ENCODE peak calls at places on chromosomes 2 and 18, in six cellular contexts. Z is tibial nerve, Q is progenitor cell of endocrine pancreas, N is GM13976, B is brain microvascular endothelial cell, T is RWPE1. E is an unnamed sample.

GRCh38 chr2:38740851-38741541 is 10.2 kb downstream of the SRSF7 start:
- DNase-seq in Z (no peak), Q (no peak), N (no peak), B (no peak), T (no peak), E (no peak)

GRCh38 chr18:63879684-63880083 is 7.8 kb upstream of the SERPINB2 start:
- DNase-seq in Z (no peak), Q (no peak), N (no peak), B (peak; percentile 54), T (no peak), E (no peak)

GRCh38 chr2:10080536-10081304 is 509 bp upstream of the CYS1 start:
- DNase-seq in Z (no peak), Q (no peak), N (peak; percentile 80), B (no peak), T (no peak), E (peak; percentile 46)

GRCh38 chr2:128684523-128684922 is 365.9 kb upstream of the HS6ST1 start:
- DNase-seq in Z (no peak), Q (no peak), N (no peak), B (no peak), T (no peak), E (no peak)

GRCh38 chr2:14720319-14720718 is 87.8 kb downstream of the LRATD1 start:
- DNase-seq in Z (no peak), Q (no peak), N (no peak), B (no peak), T (peak; percentile 20), E (no peak)

GRCh38 chr18:32548688-32549087 is 78.0 kb upstream of the GAREM1 start:
- DNase-seq in Z (no peak), Q (no peak), N (no peak), B (no peak), T (no peak), E (no peak)

GRCh38 chr18:13437034-13437433 is 218.5 kb downstream of the LDLRAD4 start:
- DNase-seq in Z (no peak), Q (no peak), N (no peak), B (no peak), T (no peak), E (peak; percentile 27)

GRCh38 chr2:98377569-98377968 is 31.3 kb downstream of the CNGA3 start:
- DNase-seq in Z (no peak), Q (no peak), N (no peak), B (no peak), T (no peak), E (no peak)

GRCh38 chr2:26807788-26808460 is 22.1 kb downstream of the CENPA start:
- DNase-seq in Z (no peak), Q (no peak), N (no peak), B (no peak), T (no peak), E (no peak)

GRCh38 chr2:68653034-68653433 is 9.7 kb downstream of the PROKR1 start:
- DNase-seq in Z (no peak), Q (no peak), N (no peak), B (no peak), T (no peak), E (peak; percentile 51)

GRCh38 chr18:23453657-23454011 is 547 bp downstream of the RIOK3 start:
- DNase-seq in Z (no peak), Q (no peak), N (peak; percentile 25), B (peak; percentile 45), T (peak; percentile 78), E (no peak)

GRCh38 chr2:238165288-238165921 is 6.6 kb downstream of the ERFE start:
- DNase-seq in Z (no peak), Q (no peak), N (no peak), B (no peak), T (no peak), E (no peak)

GRCh38 chr2:164126960-164127359 is 391.2 kb upstream of the FIGN start:
- DNase-seq in Z (no peak), Q (no peak), N (no peak), B (no peak), T (no peak), E (no peak)

GRCh38 chr2:182521453-182522427 is 94.9 kb upstream of the PDE1A start:
- DNase-seq in Z (no peak), Q (no peak), N (no peak), B (no peak), T (no peak), E (no peak)

GRCh38 chr2:171160630-171161424 is at the start of gene TLK1:
- DNase-seq in Z (peak; percentile 40), Q (peak; percentile 56), N (peak; percentile 86), B (peak; percentile 41), T (peak; percentile 73), E (peak; percentile 73)

GRCh38 chr18:34807106-34807796 is 97.2 kb downstream of the DTNA start:
- DNase-seq in Z (no peak), Q (no peak), N (no peak), B (no peak), T (no peak), E (no peak)

GRCh38 chr2:182456784-182457183 is 29.9 kb upstream of the PDE1A start:
- DNase-seq in Z (no peak), Q (no peak), N (no peak), B (peak; percentile 5), T (no peak), E (no peak)

GRCh38 chr2:232240896-232241295 is 137.7 kb upstream of the ALPP start:
- DNase-seq in Z (no peak), Q (no peak), N (no peak), B (no peak), T (no peak), E (no peak)

GRCh38 chr2:53088062-53088461 is 679.5 kb upstream of the CHAC2 start:
- DNase-seq in Z (no peak), Q (no peak), N (no peak), B (no peak), T (no peak), E (no peak)

GRCh38 chr2:31054383-31054782 is 83.9 kb downstream of the GALNT14 start:
- DNase-seq in Z (no peak), Q (no peak), N (no peak), B (no peak), T (no peak), E (no peak)

GRCh38 chr2:18178736-18179349 is 300.4 kb downstream of the KCNS3 start:
- DNase-seq in Z (no peak), Q (no peak), N (peak; percentile 45), B (peak; percentile 48), T (peak; percentile 41), E (peak; percentile 48)

GRCh38 chr2:234661146-234661545 is 164.3 kb upstream of the ARL4C start:
- DNase-seq in Z (no peak), Q (no peak), N (no peak), B (no peak), T (no peak), E (no peak)

DNA sequence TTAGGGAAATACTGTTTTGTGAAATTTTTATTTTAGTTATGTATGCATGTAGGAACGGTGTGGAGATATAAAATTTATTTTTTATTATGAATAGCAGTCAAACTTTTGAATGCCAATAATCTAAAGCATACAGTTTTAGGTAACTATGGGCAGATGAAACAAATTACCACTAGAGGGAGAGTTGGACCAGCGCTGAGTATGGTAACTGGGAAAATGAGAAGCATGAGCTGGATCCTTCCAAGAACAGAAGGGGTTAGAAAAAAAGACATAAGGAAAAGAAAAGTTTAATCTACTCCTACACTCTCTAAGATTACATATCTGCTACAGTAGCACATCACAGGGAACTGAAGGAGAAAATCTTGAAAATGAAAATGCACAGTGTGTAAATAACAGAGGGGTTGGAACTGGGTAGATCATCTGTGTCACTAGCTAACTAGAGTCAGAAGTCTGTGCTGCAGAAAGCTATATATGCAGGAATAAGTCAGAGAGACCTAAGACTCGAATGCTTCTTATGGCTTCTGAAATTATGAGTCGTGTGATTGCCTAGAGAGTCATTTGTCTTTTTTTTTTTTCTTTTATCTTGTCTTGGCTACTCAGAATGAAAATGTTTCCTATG is 15.6 kb downstream of the REG3G start:
- DNase-seq in Z (no peak), Q (no peak), N (no peak), B (no peak), T (peak; percentile 19), E (no peak)
- TF ChIP-seq CTCF in Z (peak; percentile 52), Q (peak; percentile 77), N (no peak), B (no peak), T (peak; percentile 22), E (no peak)

GRCh38 chr2:81194176-81194575 is 889.6 kb upstream of the LRRTM1 start:
- DNase-seq in Z (no peak), Q (no peak), N (no peak), B (no peak), T (no peak), E (no peak)
- TF ChIP-seq CTCF in Z (no peak), Q (no peak), N (no peak), B (no peak), T (no peak), E (no peak)

DNA sequence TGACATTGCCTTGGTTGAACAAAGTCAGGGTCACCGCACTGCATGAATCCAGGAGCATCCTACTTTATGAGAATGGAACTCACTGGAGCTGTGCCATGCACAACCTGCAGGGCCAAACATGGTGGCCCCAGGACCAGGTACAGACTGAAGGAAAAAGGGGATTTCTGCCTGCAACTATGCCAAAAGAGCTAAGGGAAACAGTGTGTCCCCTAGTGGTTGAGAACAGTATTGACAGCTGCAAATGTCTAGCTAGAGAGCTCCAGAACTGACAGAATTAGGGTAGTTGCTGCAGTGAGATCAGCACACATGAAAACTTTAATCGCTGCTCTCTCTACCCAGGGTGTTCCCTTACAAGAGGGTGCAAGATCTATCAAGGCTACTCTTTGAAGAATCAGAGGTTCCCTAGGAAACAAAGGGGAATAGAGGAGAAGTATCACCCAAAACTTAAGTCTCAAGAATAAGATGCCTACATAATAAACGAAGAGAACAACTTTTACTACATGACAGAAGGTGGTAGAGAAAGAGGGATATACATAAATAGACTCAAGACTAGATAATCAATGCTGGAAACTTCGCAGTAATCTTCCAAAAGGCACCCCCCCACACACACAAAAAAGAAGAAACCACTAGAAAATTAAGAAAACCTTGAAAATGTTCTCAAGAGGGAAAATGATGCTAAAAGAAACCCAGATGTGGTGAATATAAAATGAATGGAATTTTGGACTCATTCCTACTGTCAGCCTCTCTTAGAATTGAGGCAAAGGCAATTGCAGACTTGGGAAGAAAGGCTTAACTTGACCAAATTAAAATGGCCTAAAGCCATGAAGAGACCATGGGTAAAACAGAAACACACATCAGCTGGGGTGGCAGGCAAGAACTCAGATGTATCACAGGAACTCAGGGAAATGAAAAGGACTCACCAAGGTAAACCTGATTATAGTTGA is 43.7 kb upstream of the IHH start:
- DNase-seq in Z (no peak), Q (no peak), N (peak; percentile 75), B (peak; percentile 42), T (peak; percentile 16), E (peak; percentile 30)
- TF ChIP-seq CTCF in Z (no peak), Q (peak; percentile 73), N (peak; percentile 50), B (peak; percentile 91), T (peak; percentile 51), E (peak; percentile 82)

GRCh38 chr18:29512761-29513160 is 1335.8 kb upstream of the CDH2 start:
- DNase-seq in Z (no peak), Q (no peak), N (no peak), B (no peak), T (no peak), E (no peak)
- TF ChIP-seq CTCF in Z (no peak), Q (no peak), N (no peak), B (no peak), T (no peak), E (no peak)

DNA sequence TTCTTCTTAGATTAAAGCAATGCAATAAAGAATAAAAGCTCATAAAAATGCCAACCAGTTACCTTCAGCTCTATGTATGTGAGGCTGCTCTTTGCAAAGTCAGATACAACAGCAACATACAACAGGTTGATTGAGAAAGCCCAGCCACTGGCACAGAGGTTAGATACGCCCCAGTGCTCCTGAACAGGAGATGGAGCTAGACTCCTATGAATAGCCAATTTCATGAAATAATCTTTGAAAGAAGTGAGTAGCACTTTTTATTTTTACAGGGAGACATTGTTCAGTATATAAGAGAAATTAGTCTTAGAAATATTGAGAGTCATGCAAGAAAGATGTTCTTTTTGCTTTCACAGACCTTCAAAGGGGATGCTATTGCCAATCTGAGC is 362.4 kb upstream of the MEX3C start:
- DNase-seq in Z (no peak), Q (no peak), N (no peak), B (no peak), T (no peak), E (no peak)
- TF ChIP-seq CTCF in Z (no peak), Q (no peak), N (no peak), B (no peak), T (no peak), E (no peak)

E was measured in activated CD8-positive, alpha-beta T cell treated with anti-CD3 and anti-CD28 coated beads for 36 hours.